ENCODE peak calls at places on chromosomes 11 and 22, in seven cellular contexts. X is Caco-2, G is fibroblast of mammary gland, T is AG09309, S is sigmoid colon, Z is psoas muscle, Y is IMR-90. J is an unnamed sample.

GRCh38 chr11:122933434-122933833 is 48.2 kb downstream of the BSX start:
- DNase-seq in X (no peak), G (peak; percentile 47), S (no peak), Z (no peak), Y (no peak), T (peak; percentile 63), J (peak; percentile 3)

GRCh38 chr11:18394300-18394927 is at the start of gene LDHA:
- DNase-seq in S (peak; percentile 100), Z (peak; percentile 99), T (peak; percentile 83), G (peak; percentile 95), X (peak; percentile 97), Y (peak; percentile 94), J (peak; percentile 99)

GRCh38 chr11:4375431-4376113 is 7.4 kb upstream of the OR52B4 start:
- DNase-seq in S (no peak), T (no peak), Z (no peak), Y (no peak), X (no peak), G (no peak), J (no peak)

GRCh38 chr11:76193219-76193618 is 13.1 kb downstream of the WNT11 start:
- DNase-seq in Z (no peak), Y (no peak), S (no peak), G (no peak), X (no peak), T (no peak), J (no peak)

GRCh38 chr11:134236834-134237556 is 12.5 kb downstream of the VPS26B start:
- DNase-seq in X (no peak), S (no peak), T (no peak), Z (no peak), G (no peak), Y (peak; percentile 31), J (no peak)

GRCh38 chr11:2583605-2583958 is 116.2 kb downstream of the KCNQ1OT1 start:
- DNase-seq in X (no peak), Z (no peak), S (no peak), Y (no peak), G (no peak), T (no peak), J (no peak)

GRCh38 chr22:25509391-25509791 is 55.1 kb upstream of the GRK3 start:
- DNase-seq in Z (no peak), S (peak; percentile 75), G (peak; percentile 27), T (no peak), X (no peak), Y (peak; percentile 44), J (no peak)

GRCh38 chr22:19067696-19068348 is 54.4 kb downstream of the DGCR2 start:
- DNase-seq in T (no peak), G (no peak), Y (no peak), Z (no peak), X (no peak), S (peak; percentile 48), J (no peak)

GRCh38 chr22:19705181-19705934 is 8.9 kb upstream of the SEPTIN5 start:
- DNase-seq in Y (no peak), X (no peak), G (no peak), S (peak; percentile 45), T (no peak), Z (peak; percentile 48), J (no peak)

GRCh38 chr11:76150141-76150540 is 56.2 kb downstream of the WNT11 start:
- DNase-seq in X (no peak), Y (no peak), G (no peak), T (no peak), Z (no peak), S (peak; percentile 48), J (no peak)

GRCh38 chr11:118530683-118531596 is at the start of gene TMEM25:
- DNase-seq in T (no peak), S (peak; percentile 83), Z (peak; percentile 82), X (peak; percentile 95), G (peak; percentile 10), Y (peak; percentile 32), J (peak; percentile 40)

GRCh38 chr22:34709641-34710040 is 356.3 kb upstream of the ISX start:
- DNase-seq in Y (no peak), G (no peak), T (no peak), X (no peak), Z (no peak), S (no peak), J (no peak)

GRCh38 chr11:113338730-113339129 is 24.3 kb downstream of the TTC12 start:
- DNase-seq in X (peak; percentile 40), S (no peak), T (no peak), G (no peak), Z (no peak), Y (no peak), J (no peak)

GRCh38 chr11:65384301-65384889 is 1.9 kb upstream of the SLC25A45 start:
- DNase-seq in Y (peak; percentile 56), S (no peak), G (peak; percentile 79), Z (no peak), X (no peak), T (no peak), J (peak; percentile 80)

GRCh38 chr11:127925430-127925829 is 661.9 kb downstream of the ETS1 start:
- DNase-seq in T (no peak), G (peak; percentile 48), Z (no peak), Y (peak; percentile 48), X (no peak), S (no peak), J (no peak)

GRCh38 chr11:20021771-20022362 is 138.4 kb downstream of the DBX1 start:
- DNase-seq in X (peak; percentile 61), Y (no peak), G (no peak), S (no peak), T (no peak), Z (no peak), J (no peak)

GRCh38 chr11:77073328-77074001 is 6.7 kb downstream of the CAPN5 start:
- DNase-seq in T (peak; percentile 79), G (peak; percentile 96), X (peak; percentile 37), Y (peak; percentile 94), S (peak; percentile 98), Z (peak; percentile 90), J (peak; percentile 97)

GRCh38 chr11:131889146-131889577 is 518.7 kb downstream of the NTM start:
- DNase-seq in Y (peak; percentile 95), Z (no peak), G (peak; percentile 73), X (no peak), T (peak; percentile 81), S (no peak), J (peak; percentile 94)

GRCh38 chr11:100831929-100832480 is 144.9 kb downstream of the ARHGAP42 start:
- DNase-seq in X (no peak), T (no peak), Z (peak; percentile 59), S (no peak), G (peak; percentile 42), Y (no peak), J (no peak)

GRCh38 chr11:5291207-5291838 is 10.4 kb downstream of the OR51B4 start:
- DNase-seq in Z (no peak), Y (peak; percentile 68), T (no peak), X (peak; percentile 17), S (no peak), G (peak; percentile 69), J (peak; percentile 70)

GRCh38 chr11:30451642-30452041 is 128.7 kb downstream of the ARL14EP start:
- DNase-seq in Z (no peak), X (no peak), Y (no peak), T (no peak), S (no peak), G (no peak), J (no peak)

GRCh38 chr11:81497202-81497804 is 1236.4 kb downstream of the FAM181B start:
- DNase-seq in T (no peak), Z (no peak), S (no peak), Y (peak; percentile 16), X (peak; percentile 69), G (peak; percentile 40), J (peak; percentile 14)

GRCh38 chr11:121236115-121237001 is 56.2 kb upstream of the SC5D start:
- DNase-seq in T (no peak), X (no peak), G (no peak), Z (no peak), Y (no peak), S (no peak), J (peak; percentile 12)

GRCh38 chr11:88402784-88403183 is 65.2 kb upstream of the CTSC start:
- DNase-seq in Z (no peak), S (no peak), G (peak; percentile 78), Y (peak; percentile 77), X (no peak), T (no peak), J (no peak)

GRCh38 chr11:4665424-4665823 is 21.6 kb downstream of the OR51E1 start:
- DNase-seq in G (peak; percentile 1), S (no peak), X (no peak), T (no peak), Z (no peak), Y (peak; percentile 76), J (no peak)

GRCh38 chr11:67280791-67281551 is 8.1 kb upstream of the ANKRD13D start:
- DNase-seq in S (peak; percentile 63), Y (no peak), T (no peak), G (no peak), Z (peak; percentile 46), X (no peak), J (no peak)

GRCh38 chr11:127109796-127110195 is 109.2 kb upstream of the KIRREL3 start:
- DNase-seq in Z (no peak), S (no peak), X (no peak), Y (no peak), G (no peak), T (no peak), J (no peak)

GRCh38 chr11:8871283-8871775 is 39.7 kb upstream of the AKIP1 start:
- DNase-seq in X (peak; percentile 69), G (peak; percentile 94), Y (peak; percentile 94), T (peak; percentile 76), S (peak; percentile 92), Z (peak; percentile 70), J (peak; percentile 92)
- TF ChIP-seq CTCF in X (no peak), G (no peak), Y (no peak), T (no peak), S (no peak), Z (no peak), J (no peak)

DNA sequence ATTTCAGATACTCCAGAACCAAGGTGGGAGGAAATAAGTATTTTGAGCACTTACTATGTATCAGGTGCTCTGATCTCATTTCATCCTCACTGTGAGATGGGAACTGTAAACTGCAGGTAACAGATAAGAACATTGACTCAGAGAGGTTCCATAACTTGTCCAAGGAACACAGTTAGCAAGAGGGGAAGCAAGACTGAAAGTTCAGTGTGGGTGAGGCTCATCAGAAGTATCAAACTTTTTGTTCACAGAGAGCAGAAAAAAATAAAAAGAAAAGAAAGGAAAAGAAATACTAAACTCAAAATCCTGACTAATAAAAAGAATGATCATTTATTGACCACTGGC is 37.1 kb downstream of the RAB30 start:
- DNase-seq in G (no peak), Z (no peak), T (no peak), X (no peak), Y (no peak), S (no peak), J (no peak)
- H3K4me3 ChIP-seq in G (peak overlapping the region; percentile 8), Z (peak overlapping the region; percentile 59), T (no peak overlapping the region), X (no peak overlapping the region), Y (no peak overlapping the region), S (peak overlapping the region; percentile 42), J (no peak overlapping the region)

GRCh38 chr22:39073941-39074340 is 3.1 kb upstream of the APOBEC3G start:
- DNase-seq in X (no peak), G (no peak), S (no peak), T (no peak), Y (no peak), Z (no peak), J (no peak)

GRCh38 chr22:39070186-39070585 is 6.9 kb upstream of the APOBEC3G start:
- DNase-seq in S (no peak), G (no peak), X (no peak), Y (no peak), Z (no peak), T (no peak), J (no peak)

GRCh38 chr22:39068033-39068785 is 8.9 kb upstream of the APOBEC3G start:
- DNase-seq in S (no peak), Y (no peak), Z (no peak), T (no peak), G (no peak), X (no peak), J (no peak)
- TF ChIP-seq CTCF in S (no peak), Y (no peak), Z (no peak), T (no peak), G (no peak), X (no peak), J (no peak)

GRCh38 chr22:40394607-40395006 is 24.2 kb downstream of the SGSM3 start:
- DNase-seq in X (no peak), S (no peak), G (no peak), Z (no peak), Y (no peak), T (no peak), J (no peak)
- H3K4me3 ChIP-seq in X (no peak overlapping the region), S (no peak overlapping the region), G (no peak overlapping the region), Z (no peak overlapping the region), Y (no peak overlapping the region), T (no peak overlapping the region), J (no peak overlapping the region)

J was measured in cardiac fibroblast.